ENCODE peak calls at places on chromosomes 4 and X, in ten cellular contexts. N, R, P, G, Q, F, V, D, U and L are unnamed samples.

GRCh38 chrX:36431819-36432218 is 512.3 kb downstream of the CFAP47 start:
- DNase-seq in F (peak), G (no peak), Q (no peak), P (no peak), V (no peak), R (peak), D (no peak), N (no peak), U (no peak), L (no peak)

GRCh38 chrX:134236690-134237362 is at the start of gene CCDC160:
- DNase-seq in V (no peak), N (peak), D (peak), G (peak), P (no peak), F (peak), R (no peak), Q (peak), U (peak), L (no peak)

GRCh38 chrX:3262906-3263305 is 83.5 kb downstream of the MXRA5 start:
- DNase-seq in F (peak), G (no peak), Q (no peak), D (no peak), V (no peak), U (no peak), P (no peak), R (peak), N (no peak), L (no peak)

GRCh38 chr4:48038666-48039065 is 22.1 kb downstream of the NIPAL1 start:
- DNase-seq in Q (no peak), P (no peak), V (no peak), R (no peak), F (no peak), N (no peak), D (no peak), G (no peak), U (no peak), L (no peak)

GRCh38 chrX:34350552-34350951 is 218.4 kb upstream of the FAM47A start:
- DNase-seq in G (no peak), V (no peak), D (no peak), P (no peak), R (no peak), N (no peak), Q (no peak), F (peak), U (no peak), L (no peak)

GRCh38 chrX:47311857-47312774 is 58.3 kb upstream of the ZNF157 start:
- DNase-seq in G (peak), U (peak), N (peak), P (no peak), R (peak), D (peak), F (peak), V (peak), Q (no peak), L (no peak)

GRCh38 chr4:110467400-110467799 is 8.6 kb upstream of the ENPEP start:
- DNase-seq in R (no peak), P (no peak), V (no peak), G (no peak), F (no peak), D (no peak), U (no peak), N (no peak), Q (no peak), L (no peak)

GRCh38 chr4:148026022-148026421 is 294.1 kb downstream of the ARHGAP10 start:
- DNase-seq in Q (no peak), R (peak), P (no peak), N (no peak), F (peak), D (no peak), V (no peak), U (no peak), G (no peak), L (no peak)

GRCh38 chr4:54091637-54092404 is 8.1 kb upstream of the GSX2 start:
- DNase-seq in F (peak), G (peak), U (peak), D (peak), R (no peak), N (peak), Q (peak), P (peak), V (peak), L (no peak)

GRCh38 chr4:6595897-6596537 is 21.0 kb downstream of the MAN2B2 start:
- DNase-seq in F (no peak), V (no peak), G (peak), P (no peak), Q (no peak), D (no peak), R (no peak), U (no peak), N (no peak), L (no peak)

GRCh38 chr4:41853973-41854372 is 81.3 kb upstream of the TMEM33 start:
- DNase-seq in F (no peak), Q (no peak), V (no peak), R (no peak), N (no peak), P (no peak), G (no peak), U (no peak), D (no peak), L (no peak)

GRCh38 chr4:113919611-113920010 is 59.8 kb downstream of the ARSJ start:
- DNase-seq in F (peak), P (no peak), N (no peak), V (no peak), U (no peak), R (no peak), Q (no peak), D (no peak), G (no peak), L (no peak)

GRCh38 chrX:54495814-54496516 is at the start of gene FGD1:
- DNase-seq in G (peak), V (no peak), R (no peak), Q (peak), P (peak), F (peak), U (peak), D (peak), N (peak), L (no peak)

GRCh38 chrX:55488268-55488558 is 1.4 kb downstream of the USP51 start:
- DNase-seq in F (no peak), U (no peak), Q (no peak), N (no peak), G (no peak), V (no peak), R (no peak), D (no peak), P (no peak), L (no peak)

GRCh38 chr4:98969813-98970212 is 25.7 kb upstream of the METAP1 start:
- DNase-seq in V (no peak), F (no peak), P (no peak), G (no peak), Q (no peak), D (no peak), N (no peak), R (no peak), U (no peak), L (no peak)